ENCODE peak calls at places on chromosomes 7 and 10, in six cellular contexts. One of them, this sample, is unnamed. For H4K20me1, the result is how much of the 10 kb centered on the place peaks cover.

GRCh38 chr10:32204606-32205005 is 142.4 kb downstream of the EPC1 start:
- DNase-seq in hepatocyte: no peak
- DNase-seq in HepG2: no peak
- DNase-seq in mammary epithelial cell: no peak
- DNase-seq in fibroblast of lung: no peak
- DNase-seq in OCI-LY7: no peak
- DNase-seq in this sample: no peak

GRCh38 chr7:53661645-53662217 is 626.3 kb downstream of the POM121L12 start:
- DNase-seq in hepatocyte: no peak
- DNase-seq in HepG2: no peak
- DNase-seq in mammary epithelial cell: no peak
- DNase-seq in fibroblast of lung: no peak
- DNase-seq in OCI-LY7: no peak
- DNase-seq in this sample: no peak

GRCh38 chr10:120557296-120557810 is 100.3 kb downstream of the PLPP4 start:
- DNase-seq in hepatocyte: no peak
- DNase-seq in HepG2: no peak
- DNase-seq in mammary epithelial cell: no peak
- DNase-seq in fibroblast of lung: no peak
- DNase-seq in OCI-LY7: no peak
- DNase-seq in this sample: no peak

GRCh38 chr7:151086802-151087246 is 549 bp downstream of the AGAP3 start:
- DNase-seq in hepatocyte: peak
- DNase-seq in HepG2: no peak
- DNase-seq in mammary epithelial cell: peak
- DNase-seq in fibroblast of lung: peak
- DNase-seq in OCI-LY7: no peak
- DNase-seq in this sample: no peak

GRCh38 chr7:159166530-159166929 is 21.9 kb upstream of the VIPR2 start:
- DNase-seq in hepatocyte: no peak
- DNase-seq in HepG2: no peak
- DNase-seq in mammary epithelial cell: no peak
- DNase-seq in fibroblast of lung: no peak
- DNase-seq in OCI-LY7: no peak
- DNase-seq in this sample: no peak

GRCh38 chr7:25326466-25327156 is 98.3 kb upstream of the NPVF start:
- DNase-seq in hepatocyte: no peak
- DNase-seq in HepG2: no peak
- DNase-seq in mammary epithelial cell: no peak
- DNase-seq in fibroblast of lung: no peak
- DNase-seq in OCI-LY7: no peak
- DNase-seq in this sample: no peak

GRCh38 chr10:35447693-35448407 is 111.5 kb downstream of the CCNY start:
- DNase-seq in hepatocyte: no peak
- DNase-seq in HepG2: peak
- DNase-seq in mammary epithelial cell: peak
- DNase-seq in fibroblast of lung: peak
- DNase-seq in OCI-LY7: no peak
- DNase-seq in this sample: peak

GRCh38 chr10:1638889-1639418 is 98.4 kb downstream of the ADARB2 start:
- DNase-seq in hepatocyte: no peak
- DNase-seq in HepG2: no peak
- DNase-seq in mammary epithelial cell: no peak
- DNase-seq in fibroblast of lung: no peak
- DNase-seq in OCI-LY7: no peak
- DNase-seq in this sample: no peak

GRCh38 chr7:30681262-30682130 is 760 bp downstream of the CRHR2 start:
- DNase-seq in hepatocyte: no peak
- DNase-seq in HepG2: no peak
- DNase-seq in mammary epithelial cell: no peak
- DNase-seq in fibroblast of lung: no peak
- DNase-seq in OCI-LY7: no peak
- DNase-seq in this sample: no peak

GRCh38 chr7:1979591-1980560 is 252.9 kb downstream of the MAD1L1 start:
- DNase-seq in hepatocyte: no peak
- DNase-seq in HepG2: no peak
- DNase-seq in mammary epithelial cell: no peak
- DNase-seq in fibroblast of lung: no peak
- DNase-seq in OCI-LY7: peak
- DNase-seq in this sample: no peak

GRCh38 chr7:92831716-92832622 is 4.4 kb downstream of the CDK6 start:
- DNase-seq in hepatocyte: peak
- DNase-seq in HepG2: peak
- DNase-seq in mammary epithelial cell: peak
- DNase-seq in fibroblast of lung: peak
- DNase-seq in OCI-LY7: no peak
- DNase-seq in this sample: peak

GRCh38 chr7:134766779-134767566 is 12.5 kb upstream of the CALD1 start:
- DNase-seq in hepatocyte: no peak
- DNase-seq in HepG2: peak
- DNase-seq in mammary epithelial cell: no peak
- DNase-seq in fibroblast of lung: peak
- DNase-seq in OCI-LY7: peak
- DNase-seq in this sample: peak

GRCh38 chr10:306007-306406 is 170.8 kb downstream of the ZMYND11 start:
- DNase-seq in hepatocyte: no peak
- DNase-seq in HepG2: no peak
- DNase-seq in mammary epithelial cell: no peak
- DNase-seq in fibroblast of lung: no peak
- DNase-seq in OCI-LY7: peak
- DNase-seq in this sample: no peak

GRCh38 chr7:1193593-1194424 is 33.8 kb upstream of the ZFAND2A start:
- DNase-seq in hepatocyte: peak
- DNase-seq in HepG2: no peak
- DNase-seq in mammary epithelial cell: peak
- DNase-seq in fibroblast of lung: peak
- DNase-seq in OCI-LY7: peak
- DNase-seq in this sample: no peak

GRCh38 chr7:4211261-4211660 is 470.8 kb upstream of the FOXK1 start:
- DNase-seq in hepatocyte: no peak
- DNase-seq in HepG2: no peak
- DNase-seq in mammary epithelial cell: no peak
- DNase-seq in fibroblast of lung: no peak
- DNase-seq in OCI-LY7: no peak
- DNase-seq in this sample: no peak

GRCh38 chr7:81956520-81956919 is 186.7 kb upstream of the HGF start:
- DNase-seq in hepatocyte: peak
- DNase-seq in HepG2: peak
- DNase-seq in mammary epithelial cell: no peak
- DNase-seq in fibroblast of lung: peak
- DNase-seq in OCI-LY7: peak
- DNase-seq in this sample: peak

GRCh38 chr10:102261842-102262241 is 16.5 kb downstream of the GBF1 start:
- DNase-seq in hepatocyte: no peak
- DNase-seq in HepG2: no peak
- DNase-seq in mammary epithelial cell: no peak
- DNase-seq in fibroblast of lung: no peak
- DNase-seq in OCI-LY7: no peak
- DNase-seq in this sample: no peak

GRCh38 chr10:122164028-122164601 is 107.0 kb upstream of the BTBD16 start:
- DNase-seq in hepatocyte: peak
- DNase-seq in HepG2: no peak
- DNase-seq in mammary epithelial cell: no peak
- DNase-seq in fibroblast of lung: peak
- DNase-seq in OCI-LY7: no peak
- DNase-seq in this sample: peak

GRCh38 chr10:99711129-99711719 is 20.7 kb downstream of the COX15 start:
- DNase-seq in hepatocyte: peak
- DNase-seq in HepG2: peak
- DNase-seq in mammary epithelial cell: peak
- DNase-seq in fibroblast of lung: peak
- DNase-seq in OCI-LY7: peak
- DNase-seq in this sample: peak

GRCh38 chr7:55071411-55072188 is 52.8 kb downstream of the EGFR start:
- DNase-seq in hepatocyte: no peak
- DNase-seq in HepG2: no peak
- DNase-seq in mammary epithelial cell: no peak
- DNase-seq in fibroblast of lung: peak
- DNase-seq in OCI-LY7: no peak
- DNase-seq in this sample: peak

GRCh38 chr10:74150151-74151056 is at the start of gene AP3M1:
- DNase-seq in hepatocyte: peak
- DNase-seq in HepG2: no peak
- DNase-seq in mammary epithelial cell: peak
- DNase-seq in fibroblast of lung: no peak
- DNase-seq in OCI-LY7: peak
- DNase-seq in this sample: peak

GRCh38 chr7:17027143-17027802 is 145.5 kb upstream of the AGR3 start:
- DNase-seq in hepatocyte: no peak
- DNase-seq in HepG2: no peak
- DNase-seq in mammary epithelial cell: no peak
- DNase-seq in fibroblast of lung: peak
- DNase-seq in OCI-LY7: no peak
- DNase-seq in this sample: no peak

GRCh38 chr7:125391921-125392320 is 462.3 kb upstream of the POT1 start:
- DNase-seq in hepatocyte: peak
- DNase-seq in HepG2: no peak
- DNase-seq in mammary epithelial cell: no peak
- DNase-seq in fibroblast of lung: no peak
- DNase-seq in OCI-LY7: no peak
- DNase-seq in this sample: peak

GRCh38 chr7:44059219-44060090 is 5.9 kb downstream of the PGAM2 start:
- DNase-seq in hepatocyte: no peak
- DNase-seq in HepG2: no peak
- DNase-seq in mammary epithelial cell: no peak
- DNase-seq in fibroblast of lung: no peak
- DNase-seq in OCI-LY7: no peak
- DNase-seq in this sample: no peak

GRCh38 chr7:27151945-27152815 is at the start of gene HOXA3:
- DNase-seq in hepatocyte: no peak
- DNase-seq in HepG2: no peak
- DNase-seq in mammary epithelial cell: peak
- DNase-seq in fibroblast of lung: peak
- DNase-seq in OCI-LY7: no peak
- DNase-seq in this sample: no peak

GRCh38 chr10:61964949-61965693 is 63.6 kb downstream of the ARID5B start:
- DNase-seq in hepatocyte: peak
- DNase-seq in HepG2: peak
- DNase-seq in mammary epithelial cell: no peak
- DNase-seq in fibroblast of lung: no peak
- DNase-seq in OCI-LY7: no peak
- DNase-seq in this sample: no peak

DNA sequence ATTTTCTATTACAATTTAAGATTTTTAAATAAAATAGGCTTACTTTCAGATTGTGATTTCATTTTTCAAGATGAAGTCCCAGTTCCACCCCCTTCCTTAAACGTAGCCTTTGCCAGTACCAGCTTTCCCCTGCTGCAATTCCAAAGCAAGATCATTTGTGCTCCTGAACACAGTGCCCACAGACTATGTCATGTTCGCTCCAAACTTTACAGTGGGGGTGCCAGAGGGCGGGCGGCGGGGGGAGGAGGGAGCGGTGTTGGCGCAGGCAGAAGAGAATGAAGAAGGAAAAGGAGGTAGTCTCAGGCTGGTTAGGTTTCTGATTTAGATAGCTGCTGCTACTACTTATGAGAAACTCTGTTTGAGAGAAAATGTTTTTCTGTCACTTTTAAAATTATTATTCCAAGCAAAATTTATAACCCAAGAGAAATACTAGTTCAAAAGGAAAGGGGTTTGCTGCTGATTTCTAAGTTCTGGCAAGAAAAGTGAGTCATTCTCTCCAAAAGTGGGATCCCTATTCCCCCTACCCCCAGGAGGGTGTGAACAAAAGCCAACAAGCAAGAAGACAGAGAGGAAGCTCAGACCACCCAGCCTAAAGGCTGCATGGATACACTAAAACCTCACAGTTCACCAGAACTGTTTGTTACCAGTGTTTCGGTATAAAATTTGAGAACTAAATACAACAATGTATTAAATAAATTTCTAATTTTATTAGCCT is 109.6 kb downstream of the SRPK2 start:
- DNase-seq in hepatocyte: no peak
- DNase-seq in HepG2: no peak
- DNase-seq in mammary epithelial cell: no peak
- DNase-seq in fibroblast of lung: no peak
- DNase-seq in OCI-LY7: no peak
- DNase-seq in this sample: no peak
- H4K20me1 ChIP-seq in hepatocyte: under half
- H4K20me1 ChIP-seq in HepG2: under half
- H4K20me1 ChIP-seq in mammary epithelial cell: under half
- H4K20me1 ChIP-seq in fibroblast of lung: under half
- H4K20me1 ChIP-seq in OCI-LY7: under half
- H4K20me1 ChIP-seq in this sample: half or more

GRCh38 chr7:73671317-73671651 is 3.7 kb downstream of the VPS37D start:
- DNase-seq in hepatocyte: no peak
- DNase-seq in HepG2: no peak
- DNase-seq in mammary epithelial cell: no peak
- DNase-seq in fibroblast of lung: no peak
- DNase-seq in OCI-LY7: no peak
- DNase-seq in this sample: no peak
- H4K20me1 ChIP-seq in hepatocyte: under half
- H4K20me1 ChIP-seq in HepG2: under half
- H4K20me1 ChIP-seq in mammary epithelial cell: under half
- H4K20me1 ChIP-seq in fibroblast of lung: under half
- H4K20me1 ChIP-seq in OCI-LY7: under half
- H4K20me1 ChIP-seq in this sample: under half

GRCh38 chr7:130595986-130596385 is 72.6 kb downstream of the COPG2 start:
- DNase-seq in hepatocyte: peak
- DNase-seq in HepG2: no peak
- DNase-seq in mammary epithelial cell: no peak
- DNase-seq in fibroblast of lung: no peak
- DNase-seq in OCI-LY7: no peak
- DNase-seq in this sample: no peak

GRCh38 chr7:130598056-130598455 is 70.5 kb downstream of the COPG2 start:
- DNase-seq in hepatocyte: no peak
- DNase-seq in HepG2: no peak
- DNase-seq in mammary epithelial cell: no peak
- DNase-seq in fibroblast of lung: no peak
- DNase-seq in OCI-LY7: no peak
- DNase-seq in this sample: no peak

GRCh38 chr7:130593033-130593432 is 75.5 kb downstream of the COPG2 start:
- DNase-seq in hepatocyte: no peak
- DNase-seq in HepG2: no peak
- DNase-seq in mammary epithelial cell: peak
- DNase-seq in fibroblast of lung: peak
- DNase-seq in OCI-LY7: no peak
- DNase-seq in this sample: no peak
- H4K20me1 ChIP-seq in hepatocyte: under half
- H4K20me1 ChIP-seq in HepG2: under half
- H4K20me1 ChIP-seq in mammary epithelial cell: under half
- H4K20me1 ChIP-seq in fibroblast of lung: under half
- H4K20me1 ChIP-seq in OCI-LY7: under half
- H4K20me1 ChIP-seq in this sample: under half

GRCh38 chr7:74190259-74190658 is 16.1 kb downstream of the EIF4H start:
- DNase-seq in hepatocyte: no peak
- DNase-seq in HepG2: no peak
- DNase-seq in mammary epithelial cell: no peak
- DNase-seq in fibroblast of lung: no peak
- DNase-seq in OCI-LY7: no peak
- DNase-seq in this sample: no peak

GRCh38 chr7:74191231-74191630 is 17.1 kb downstream of the EIF4H start:
- DNase-seq in hepatocyte: no peak
- DNase-seq in HepG2: no peak
- DNase-seq in mammary epithelial cell: no peak
- DNase-seq in fibroblast of lung: no peak
- DNase-seq in OCI-LY7: no peak
- DNase-seq in this sample: no peak

GRCh38 chr7:74185016-74185415 is 10.9 kb downstream of the EIF4H start:
- DNase-seq in hepatocyte: no peak
- DNase-seq in HepG2: no peak
- DNase-seq in mammary epithelial cell: no peak
- DNase-seq in fibroblast of lung: no peak
- DNase-seq in OCI-LY7: no peak
- DNase-seq in this sample: no peak

GRCh38 chr7:74185636-74186035 is 11.5 kb downstream of the EIF4H start:
- DNase-seq in hepatocyte: no peak
- DNase-seq in HepG2: no peak
- DNase-seq in mammary epithelial cell: no peak
- DNase-seq in fibroblast of lung: no peak
- DNase-seq in OCI-LY7: no peak
- DNase-seq in this sample: no peak

GRCh38 chr7:74187915-74188675 is 13.9 kb downstream of the EIF4H start:
- DNase-seq in hepatocyte: no peak
- DNase-seq in HepG2: no peak
- DNase-seq in mammary epithelial cell: peak
- DNase-seq in fibroblast of lung: peak
- DNase-seq in OCI-LY7: no peak
- DNase-seq in this sample: no peak
- H4K20me1 ChIP-seq in hepatocyte: half or more
- H4K20me1 ChIP-seq in HepG2: half or more
- H4K20me1 ChIP-seq in mammary epithelial cell: under half
- H4K20me1 ChIP-seq in fibroblast of lung: under half
- H4K20me1 ChIP-seq in OCI-LY7: under half
- H4K20me1 ChIP-seq in this sample: half or more

This sample was measured in astrocyte.